ENCODE peak calls at places on chromosomes 13 and 19, in six cellular contexts. D is gastrocnemius medialis, M is GM23338, Q is colonic mucosa, U is GM12865, R is A549. W is an unnamed sample.

GRCh38 chr13:75236774-75237173 is 245.2 kb downstream of the TBC1D4 start:
- DNase-seq in D (no peak), M (no peak), Q (no peak), U (no peak), R (no peak), W (no peak)

GRCh38 chr13:46170687-46171086 is 11.3 kb downstream of the LCP1 start:
- DNase-seq in D (no peak), M (peak), Q (no peak), U (no peak), R (no peak), W (no peak)

GRCh38 chr19:18951721-18952281 is 10.8 kb upstream of the HOMER3 start:
- DNase-seq in D (no peak), M (no peak), Q (no peak), U (no peak), R (no peak), W (no peak)

GRCh38 chr13:37306778-37307544 is 201.5 kb upstream of the CSNK1A1L start:
- DNase-seq in D (no peak), M (no peak), Q (no peak), U (no peak), R (no peak), W (no peak)

GRCh38 chr19:52734340-52734892 is 428 bp downstream of the ZNF611 start:
- DNase-seq in D (no peak), M (peak), Q (no peak), U (no peak), R (no peak), W (no peak)

GRCh38 chr19:33473644-33474305 is 47.8 kb downstream of the PEPD start:
- DNase-seq in D (no peak), M (no peak), Q (no peak), U (no peak), R (no peak), W (peak)

GRCh38 chr19:34171877-34172660 is at the start of gene LSM14A:
- DNase-seq in D (peak), M (peak), Q (peak), U (peak), R (peak), W (peak)

GRCh38 chr19:19538077-19538764 is at the start of gene CILP2:
- DNase-seq in D (no peak), M (peak), Q (peak), U (no peak), R (no peak), W (no peak)

GRCh38 chr19:55171440-55171839 is 5.0 kb upstream of the DNAAF3 start:
- DNase-seq in D (no peak), M (no peak), Q (no peak), U (no peak), R (no peak), W (no peak)

GRCh38 chr19:40237791-40238190 is 11.3 kb upstream of the CCNP start:
- DNase-seq in D (no peak), M (no peak), Q (no peak), U (no peak), R (no peak), W (no peak)

GRCh38 chr19:38667552-38668205 is 20.2 kb downstream of the ACTN4 start:
- DNase-seq in D (no peak), M (no peak), Q (no peak), U (no peak), R (no peak), W (no peak)

GRCh38 chr13:50174630-50175029 is 159.4 kb downstream of the KCNRG start:
- DNase-seq in D (no peak), M (no peak), Q (no peak), U (no peak), R (no peak), W (no peak)

GRCh38 chr19:31578326-31578725 is 229.1 kb upstream of the TSHZ3 start:
- DNase-seq in D (no peak), M (no peak), Q (no peak), U (no peak), R (no peak), W (peak)

GRCh38 chr19:480016-480855 is 16.1 kb upstream of the MADCAM1 start:
- DNase-seq in D (no peak), M (peak), Q (peak), U (no peak), R (peak), W (peak)
- H3K4me3 ChIP-seq in D (peak), M (no peak), Q (no peak), U (no peak), R (peak), W (no peak)

GRCh38 chr19:51593969-51594773 is 23.1 kb downstream of the ZNF175 start:
- DNase-seq in D (peak), M (peak), Q (peak), U (peak), R (peak), W (peak)

GRCh38 chr19:51595776-51596175 is 24.7 kb downstream of the ZNF175 start:
- DNase-seq in D (no peak), M (no peak), Q (no peak), U (no peak), R (no peak), W (no peak)

GRCh38 chr19:51595190-51595589 is 24.1 kb downstream of the ZNF175 start:
- DNase-seq in D (no peak), M (no peak), Q (no peak), U (no peak), R (no peak), W (no peak)

GRCh38 chr19:51593138-51593890 is 22.2 kb downstream of the ZNF175 start:
- DNase-seq in D (no peak), M (peak), Q (no peak), U (no peak), R (no peak), W (no peak)

GRCh38 chr19:51594774-51595109 is 23.7 kb downstream of the ZNF175 start:
- DNase-seq in D (no peak), M (no peak), Q (no peak), U (no peak), R (no peak), W (no peak)
- TF ChIP-seq CTCF in D (no peak), M (no peak), Q (no peak), U (no peak), R (no peak), W (no peak)

GRCh38 chr19:35429698-35430097 is 18.4 kb upstream of the FFAR2 start:
- DNase-seq in D (no peak), M (no peak), Q (peak), U (no peak), R (no peak), W (no peak)
- H3K4me3 ChIP-seq in D (no peak), M (no peak), Q (no peak), U (no peak), R (no peak), W (no peak)

GRCh38 chr13:27795718-27796019 is 3.4 kb downstream of the GSX1 start:
- DNase-seq in D (no peak), M (no peak), Q (no peak), U (no peak), R (no peak), W (no peak)

GRCh38 chr13:27794921-27795717 is 2.8 kb downstream of the GSX1 start:
- DNase-seq in D (no peak), M (peak), Q (no peak), U (no peak), R (no peak), W (no peak)

GRCh38 chr13:27796544-27797227 is 4.4 kb downstream of the GSX1 start:
- DNase-seq in D (no peak), M (peak), Q (no peak), U (no peak), R (no peak), W (no peak)

GRCh38 chr13:27794075-27794691 is 1.9 kb downstream of the GSX1 start:
- DNase-seq in D (no peak), M (peak), Q (no peak), U (no peak), R (no peak), W (no peak)

DNA sequence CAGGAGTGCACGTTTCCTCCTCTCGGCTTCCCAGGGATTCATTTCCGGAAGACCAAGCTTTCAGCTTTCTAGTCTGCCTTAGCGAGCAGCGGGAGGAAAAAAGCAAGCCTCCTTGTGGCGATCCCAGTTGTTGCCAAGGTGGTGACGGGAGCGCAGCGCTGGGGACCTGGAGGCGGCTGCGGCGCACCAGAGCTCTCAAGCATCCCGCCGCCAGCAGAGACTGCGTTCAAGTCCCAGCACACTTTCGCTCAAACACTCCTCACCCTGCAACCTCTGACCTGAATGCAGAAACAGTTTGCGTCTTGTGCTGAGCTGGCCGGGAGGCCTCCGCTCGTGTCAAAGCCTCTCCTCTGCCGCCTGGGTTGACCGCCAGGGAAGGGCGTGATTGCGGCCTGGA is 4.9 kb downstream of the GSX1 start:
- DNase-seq in D (no peak), M (peak), Q (no peak), U (no peak), R (peak), W (no peak)
- TF ChIP-seq CTCF in D (no peak), M (peak), Q (no peak), U (no peak), R (no peak), W (no peak)

W was measured in lower leg skin.